ENCODE peak calls at places on chromosomes 3 and 15, in eight cellular contexts. K is neural progenitor cell, D is H1, Y is mammary epithelial cell, U is heart left ventricle, J is colonic mucosa, C is psoas muscle, P is esophagus squamous epithelium. Q is an unnamed sample.

GRCh38 chr15:50259276-50259675 is 6.2 kb downstream of the HDC start:
- DNase-seq in K (no peak), U (no peak), Y (no peak), D (no peak), J (no peak), C (no peak), P (no peak), Q (peak; percentile 1)

GRCh38 chr3:126954141-126954845 is 28.6 kb upstream of the PLXNA1 start:
- DNase-seq in Y (no peak), K (no peak), P (no peak), D (no peak), U (no peak), C (peak; percentile 36), J (no peak), Q (no peak)

GRCh38 chr15:43107741-43108140 is 1.9 kb upstream of the UBR1 start:
- DNase-seq in D (no peak), Y (no peak), K (no peak), C (no peak), J (no peak), P (no peak), U (no peak), Q (no peak)

GRCh38 chr3:187773963-187774789 is 28.9 kb upstream of the BCL6 start:
- DNase-seq in P (no peak), J (no peak), K (no peak), C (no peak), U (no peak), Y (peak; percentile 36), D (no peak), Q (peak; percentile 31)

GRCh38 chr3:175404026-175404425 is 544.9 kb downstream of the NAALADL2 start:
- DNase-seq in U (no peak), J (no peak), K (no peak), D (no peak), P (no peak), Y (no peak), C (no peak), Q (no peak)

GRCh38 chr15:96276438-96277210 is 53.9 kb upstream of the NR2F2 start:
- DNase-seq in D (no peak), K (no peak), Y (no peak), P (no peak), U (no peak), J (no peak), C (no peak), Q (no peak)

GRCh38 chr3:184334470-184335158 is 2.8 kb upstream of the FAM131A start:
- DNase-seq in D (no peak), Y (peak; percentile 88), C (peak; percentile 74), P (no peak), K (no peak), J (no peak), U (no peak), Q (no peak)

GRCh38 chr3:7787871-7788828 is 713.5 kb upstream of the LMCD1 start:
- DNase-seq in J (no peak), P (no peak), U (no peak), D (no peak), C (no peak), Y (peak; percentile 1), K (no peak), Q (no peak)

GRCh38 chr3:33071946-33072345 is 25.0 kb downstream of the GLB1 start:
- DNase-seq in U (no peak), K (no peak), Y (no peak), D (no peak), P (no peak), C (no peak), J (no peak), Q (no peak)

GRCh38 chr3:174477491-174477890 is 381.6 kb upstream of the NAALADL2 start:
- DNase-seq in K (no peak), J (no peak), C (no peak), P (no peak), U (no peak), Y (no peak), D (no peak), Q (no peak)

GRCh38 chr3:95037097-95037496 is 974.2 kb downstream of the NSUN3 start:
- DNase-seq in Y (no peak), P (no peak), D (no peak), C (no peak), K (no peak), J (no peak), U (no peak), Q (no peak)

GRCh38 chr3:66948853-66949252 is 49.3 kb upstream of the KBTBD8 start:
- DNase-seq in K (no peak), J (no peak), Y (no peak), D (no peak), U (no peak), C (no peak), P (no peak), Q (no peak)

GRCh38 chr3:107892960-107893359 is 197.9 kb downstream of the CD47 start:
- DNase-seq in Y (no peak), P (no peak), J (no peak), U (no peak), K (no peak), D (no peak), C (no peak), Q (no peak)

GRCh38 chr15:29570121-29570930 is 251.9 kb downstream of the TJP1 start:
- DNase-seq in Y (no peak), C (no peak), J (peak; percentile 22), D (no peak), K (peak; percentile 67), P (no peak), U (no peak), Q (no peak)

GRCh38 chr3:125045965-125046364 is 9.8 kb downstream of the HEG1 start:
- DNase-seq in P (no peak), Y (peak; percentile 63), D (no peak), J (no peak), U (no peak), K (no peak), C (no peak), Q (no peak)

GRCh38 chr3:66297260-66297863 is 76.6 kb downstream of the SLC25A26 start:
- DNase-seq in Y (no peak), D (no peak), C (no peak), J (no peak), U (no peak), P (no peak), K (no peak), Q (no peak)

GRCh38 chr3:13452490-13453335 is 27.4 kb upstream of the HDAC11 start:
- DNase-seq in C (no peak), Y (peak; percentile 38), U (peak; percentile 37), K (peak; percentile 67), J (peak; percentile 62), P (no peak), D (no peak), Q (no peak)

GRCh38 chr15:68210821-68211655 is 5.9 kb upstream of the CALML4 start:
- DNase-seq in P (no peak), Y (no peak), J (peak; percentile 67), D (no peak), C (peak; percentile 81), U (peak; percentile 67), K (peak; percentile 82), Q (peak; percentile 47)

DNA sequence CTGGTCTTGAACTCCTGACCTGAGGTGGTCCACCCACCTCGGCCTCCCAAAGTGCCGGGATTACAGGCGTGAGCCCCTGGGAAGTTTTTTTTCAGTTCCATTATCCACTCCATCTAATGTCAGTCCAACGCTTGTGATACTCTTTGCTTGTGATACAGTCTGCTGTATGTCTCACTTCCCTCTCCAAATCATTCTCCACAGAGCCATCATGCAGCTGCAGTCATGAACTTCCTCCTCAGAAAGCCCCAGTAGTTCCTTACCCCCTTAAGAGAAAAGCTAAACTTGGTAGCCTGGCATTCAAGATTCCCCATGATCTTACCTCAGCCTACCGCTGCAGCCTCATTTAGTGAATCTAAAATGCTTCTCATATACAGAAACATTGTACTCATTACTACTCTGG is 2.3 kb downstream of the ARPC4 start:
- DNase-seq in D (no peak), C (no peak), K (no peak), Y (no peak), J (no peak), P (no peak), U (no peak), Q (no peak)
- H3K36me3 ChIP-seq in D (peaks cover 39% of the 10 kb centered on the region), C (peaks cover 6% of the 10 kb centered on the region), K (peaks cover 5% of the 10 kb centered on the region), Y (peaks cover 27% of the 10 kb centered on the region), J (peaks cover 15% of the 10 kb centered on the region), P (peaks cover 69% of the 10 kb centered on the region), U (peaks cover 52% of the 10 kb centered on the region), Q (peaks cover 29% of the 10 kb centered on the region)

DNA sequence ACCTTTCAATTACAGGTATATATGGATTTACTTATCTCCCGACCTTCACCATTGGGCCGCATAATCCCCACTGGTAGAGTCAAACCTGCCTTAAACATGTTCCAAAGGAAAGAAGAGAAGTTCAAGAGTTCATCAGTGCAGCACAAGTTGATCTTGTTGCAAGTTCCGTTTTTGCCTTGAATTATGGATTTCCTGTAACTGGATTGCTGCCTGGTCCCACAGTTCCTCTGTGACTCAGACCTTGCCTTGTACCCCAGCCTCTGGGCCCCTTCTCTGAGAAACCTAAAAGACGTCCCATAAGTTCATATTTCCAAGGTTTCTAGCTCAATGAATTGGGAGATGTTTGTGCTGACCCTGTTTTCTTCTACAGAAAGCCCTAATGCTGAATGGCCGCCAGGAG is 112.5 kb upstream of the THBS1 start:
- DNase-seq in U (no peak), Y (no peak), K (no peak), C (no peak), P (no peak), J (no peak), D (no peak), Q (no peak)
- H3K27ac ChIP-seq in U (no peak overlapping the region), Y (no peak overlapping the region), K (no peak overlapping the region), C (no peak overlapping the region), P (peak overlapping the region; percentile 72), J (peak overlapping the region; percentile 42), D (no peak overlapping the region), Q (no peak overlapping the region)

GRCh38 chr3:150455341-150455740 is 47.2 kb downstream of the TSC22D2 start:
- DNase-seq in Y (no peak), K (no peak), P (no peak), J (no peak), C (no peak), U (no peak), D (no peak), Q (no peak)

GRCh38 chr3:150451329-150452084 is 43.4 kb downstream of the TSC22D2 start:
- DNase-seq in P (no peak), D (no peak), C (no peak), Y (no peak), J (no peak), U (no peak), K (no peak), Q (no peak)

GRCh38 chr3:150454622-150455021 is 46.5 kb downstream of the TSC22D2 start:
- DNase-seq in K (no peak), U (no peak), D (no peak), P (no peak), C (no peak), Y (no peak), J (no peak), Q (no peak)

GRCh38 chr3:150454085-150454484 is 46.0 kb downstream of the TSC22D2 start:
- DNase-seq in Y (no peak), D (no peak), C (no peak), K (no peak), J (no peak), U (no peak), P (no peak), Q (no peak)

GRCh38 chr3:150453353-150453752 is 45.3 kb downstream of the TSC22D2 start:
- DNase-seq in Y (no peak), K (no peak), J (peak; percentile 44), D (no peak), U (no peak), P (no peak), C (no peak), Q (no peak)
- H3K36me3 ChIP-seq in Y (peaks cover 5% of the 10 kb centered on the region), K (no peaks in the 10 kb centered on the region), J (no peaks in the 10 kb centered on the region), D (peaks cover 9% of the 10 kb centered on the region), U (peaks cover 15% of the 10 kb centered on the region), P (peaks cover 17% of the 10 kb centered on the region), C (peaks cover 5% of the 10 kb centered on the region), Q (peaks cover 3% of the 10 kb centered on the region)

GRCh38 chr3:69008980-69009379 is 4.5 kb downstream of the EOGT start:
- DNase-seq in P (no peak), U (no peak), J (no peak), C (no peak), Y (no peak), D (no peak), K (peak; percentile 29), Q (no peak)
- H3K27ac ChIP-seq in P (peak overlapping the region; percentile 67), U (peak overlapping the region; percentile 55), J (no peak overlapping the region), C (no peak overlapping the region), Y (peak overlapping the region; percentile 55), D (peak overlapping the region; percentile 70), K (no peak overlapping the region), Q (peak overlapping the region; percentile 81)

Q was measured in lung.